ENCODE peak calls at places on chromosome 20, in four cellular contexts. N, G, Z and J are unnamed samples.
A peak's percentile ranks its signal among the peaks of the same experiment; 100 is the strongest.

GRCh38 chr20:17810847-17811604 is 111.3 kb downstream of the BANF2 start:
- DNase-seq in G (no peak), Z (no peak), N (no peak), J (no peak)

GRCh38 chr20:2292711-2293110 is 3.1 kb upstream of the TGM3 start:
- DNase-seq in N (no peak), G (no peak), Z (no peak), J (peak; percentile 51)

GRCh38 chr20:43752051-43752360 is 25.2 kb upstream of the GTSF1L start:
- DNase-seq in G (no peak), Z (no peak), N (no peak), J (no peak)

GRCh38 chr20:10040070-10040970 is 5.5 kb downstream of the ANKEF1 start:
- DNase-seq in Z (peak; percentile 91), N (peak; percentile 69), G (peak; percentile 50), J (peak; percentile 80)

GRCh38 chr20:53055668-53056067 is 83.5 kb downstream of the TSHZ2 start:
- DNase-seq in N (no peak), Z (no peak), G (no peak), J (no peak)

GRCh38 chr20:44646023-44646640 is 5.4 kb downstream of the ADA start:
- DNase-seq in Z (no peak), G (peak; percentile 93), N (no peak), J (no peak)

GRCh38 chr20:38127011-38127621 is 38.0 kb downstream of the TGM2 start:
- DNase-seq in G (no peak), Z (peak; percentile 71), N (peak; percentile 85), J (peak; percentile 82)

GRCh38 chr20:49775229-49775693 is 37.4 kb upstream of the SLC9A8 start:
- DNase-seq in Z (peak; percentile 89), N (peak; percentile 68), G (no peak), J (peak; percentile 98)

GRCh38 chr20:51985013-51985415 is 182.7 kb upstream of the SALL4 start:
- DNase-seq in Z (peak; percentile 96), N (peak; percentile 99), G (no peak), J (peak; percentile 93)

GRCh38 chr20:53773792-53774371 is 180.2 kb upstream of the ZNF217 start:
- DNase-seq in Z (peak; percentile 97), G (no peak), N (peak; percentile 98), J (peak; percentile 79)

GRCh38 chr20:46255440-46256104 is 52.7 kb downstream of the CDH22 start:
- DNase-seq in Z (peak; percentile 16), N (peak; percentile 97), G (peak; percentile 39), J (peak; percentile 89)

GRCh38 chr20:59628171-59628570 is 23.8 kb downstream of the PHACTR3 start:
- DNase-seq in N (no peak), Z (no peak), G (no peak), J (no peak)

GRCh38 chr20:34705383-34706021 is 1.4 kb downstream of the TP53INP2 start:
- DNase-seq in N (peak; percentile 90), G (no peak), Z (peak; percentile 45), J (peak; percentile 68)

GRCh38 chr20:59831024-59831900 is 102.2 kb downstream of the SYCP2 start:
- DNase-seq in G (no peak), Z (no peak), N (peak; percentile 87), J (peak; percentile 14)

GRCh38 chr20:9996944-9997343 is 37.8 kb upstream of the ANKEF1 start:
- DNase-seq in G (no peak), Z (peak; percentile 22), N (no peak), J (no peak)

GRCh38 chr20:1619861-1620444 is at the start of gene SIRPB1:
- DNase-seq in G (no peak), Z (no peak), N (no peak), J (no peak)

GRCh38 chr20:25290646-25291431 is 43.0 kb downstream of the PYGB start:
- DNase-seq in G (no peak), Z (no peak), N (no peak), J (no peak)

GRCh38 chr20:35506872-35507638 is 22.4 kb downstream of the C20orf173 start:
- DNase-seq in G (no peak), Z (peak; percentile 24), N (no peak), J (no peak)

DNA sequence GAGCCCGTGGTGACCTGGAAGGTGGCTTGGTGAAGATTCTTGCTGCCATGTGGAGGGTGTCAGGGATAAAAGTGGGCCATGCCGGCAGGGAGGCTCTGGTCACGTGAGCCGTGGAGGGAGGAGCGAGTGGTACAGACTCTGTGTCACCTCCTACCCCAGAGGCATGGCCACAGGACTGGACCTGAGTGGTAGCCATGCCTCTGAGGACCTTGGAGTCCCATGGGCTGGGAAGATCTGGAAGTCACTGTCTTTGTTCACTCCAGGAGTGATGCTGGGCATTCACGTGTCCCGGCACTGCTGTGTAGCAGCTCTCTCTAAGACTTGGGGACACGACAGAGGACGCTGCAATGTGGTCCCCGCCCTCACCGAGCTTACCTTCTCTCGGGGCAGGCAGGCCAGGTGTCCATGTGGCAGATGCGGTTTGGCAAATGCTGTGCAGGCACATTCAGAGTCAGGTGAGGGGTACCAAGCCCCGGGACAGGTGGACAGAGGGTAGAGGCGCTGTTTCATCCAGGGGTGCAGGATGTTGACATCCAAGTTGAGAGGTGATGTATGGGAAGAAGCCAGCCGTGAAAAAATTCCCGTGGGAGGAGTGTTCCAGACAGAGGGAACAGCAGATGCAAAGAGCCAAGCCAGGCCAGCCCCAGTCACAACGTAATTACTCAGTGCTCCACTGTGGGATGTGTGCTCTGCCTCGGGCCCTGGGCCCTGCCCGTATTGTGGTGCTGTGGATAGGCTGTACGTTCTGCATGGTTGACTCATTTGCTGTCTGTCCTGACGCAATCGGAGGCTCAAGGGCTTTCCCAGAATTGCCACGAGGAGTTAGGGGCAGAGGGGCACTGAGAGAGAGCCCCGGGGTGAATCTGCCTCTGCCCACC is 307.8 kb downstream of the TAF4 start:
- DNase-seq in G (no peak), Z (peak; percentile 58), N (peak; percentile 55), J (peak; percentile 24)
- TF ChIP-seq CTCF in G (no peak), Z (no peak), N (no peak), J (no peak)

GRCh38 chr20:32537657-32538525 is 47.2 kb downstream of the NOL4L start:
- DNase-seq in Z (no peak), N (no peak), G (no peak), J (no peak)
- TF ChIP-seq CTCF in Z (no peak), N (no peak), G (no peak), J (no peak)

GRCh38 chr20:12395404-12396159 is 477.9 kb downstream of the BTBD3 start:
- DNase-seq in N (no peak), Z (no peak), G (no peak), J (no peak)

GRCh38 chr20:12391099-12391498 is 473.4 kb downstream of the BTBD3 start:
- DNase-seq in Z (no peak), G (no peak), N (no peak), J (no peak)

GRCh38 chr20:12394786-12395185 is 477.1 kb downstream of the BTBD3 start:
- DNase-seq in N (no peak), G (peak; percentile 28), Z (no peak), J (peak; percentile 25)
- TF ChIP-seq CTCF in N (no peak), G (peak; percentile 39), Z (no peak), J (no peak)

GRCh38 chr20:33276303-33277113 is 6.5 kb upstream of the BPIFB1 start:
- DNase-seq in G (no peak), N (no peak), Z (no peak), J (no peak)
- TF ChIP-seq CTCF in G (no peak), N (no peak), Z (no peak), J (no peak)

DNA sequence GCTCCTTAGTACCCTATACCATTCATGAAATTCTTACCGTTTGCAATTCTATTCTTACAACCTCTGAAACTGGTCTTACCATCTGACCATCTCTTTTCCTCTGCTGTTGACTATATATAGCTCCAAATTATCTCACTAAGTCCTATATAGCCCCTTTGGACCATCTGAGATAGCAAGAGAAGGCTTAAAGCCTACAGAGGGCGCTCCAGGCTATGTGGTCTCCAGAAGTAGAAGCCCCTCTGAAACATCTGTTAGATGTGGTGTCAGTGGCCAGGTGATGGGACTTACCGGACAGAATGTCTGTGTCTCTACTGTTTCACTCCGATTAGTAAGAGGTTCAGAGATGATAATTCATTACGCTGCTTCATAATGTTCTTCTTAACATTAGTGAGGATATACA is 140.7 kb upstream of the BMP2 start:
- DNase-seq in N (no peak), Z (no peak), G (no peak), J (no peak)
- TF ChIP-seq CTCF in N (no peak), Z (no peak), G (no peak), J (no peak)